ENCODE peak calls at places on chromosomes 5 and 9, in five cellular contexts. One of them, this sample, is unnamed.

GRCh38 chr9:3528466-3528865 is 2.7 kb upstream of the RFX3 start:
- DNase-seq in CD4-positive, alpha-beta T cell: peak; percentile 38
- DNase-seq in mucosa of descending colon: no peak
- DNase-seq in natural killer cell: peak; percentile 44
- DNase-seq in brain microvascular endothelial cell: no peak
- DNase-seq in this sample: no peak

GRCh38 chr5:79990205-79990597 is 861 bp downstream of the MTX3 start:
- DNase-seq in natural killer cell: no peak
- DNase-seq in CD4-positive, alpha-beta T cell: no peak
- DNase-seq in mucosa of descending colon: no peak
- DNase-seq in brain microvascular endothelial cell: no peak
- DNase-seq in this sample: no peak

GRCh38 chr5:43571237-43571636 is 14.4 kb upstream of the PAIP1 start:
- DNase-seq in natural killer cell: no peak
- DNase-seq in CD4-positive, alpha-beta T cell: no peak
- DNase-seq in brain microvascular endothelial cell: no peak
- DNase-seq in mucosa of descending colon: no peak
- DNase-seq in this sample: no peak

GRCh38 chr5:112366987-112367386 is 52.1 kb downstream of the EPB41L4A start:
- DNase-seq in natural killer cell: no peak
- DNase-seq in brain microvascular endothelial cell: no peak
- DNase-seq in CD4-positive, alpha-beta T cell: no peak
- DNase-seq in mucosa of descending colon: no peak
- DNase-seq in this sample: no peak

GRCh38 chr9:74304598-74304997 is 192.5 kb upstream of the RORB start:
- DNase-seq in CD4-positive, alpha-beta T cell: no peak
- DNase-seq in natural killer cell: no peak
- DNase-seq in mucosa of descending colon: no peak
- DNase-seq in brain microvascular endothelial cell: no peak
- DNase-seq in this sample: no peak

GRCh38 chr5:37075399-37075950 is 173.7 kb downstream of the CPLANE1 start:
- DNase-seq in natural killer cell: no peak
- DNase-seq in CD4-positive, alpha-beta T cell: no peak
- DNase-seq in brain microvascular endothelial cell: no peak
- DNase-seq in mucosa of descending colon: no peak
- DNase-seq in this sample: no peak

GRCh38 chr9:136808075-136808780 is 480 bp downstream of the RABL6 start:
- DNase-seq in mucosa of descending colon: no peak
- DNase-seq in natural killer cell: peak; percentile 36
- DNase-seq in CD4-positive, alpha-beta T cell: peak; percentile 62
- DNase-seq in brain microvascular endothelial cell: no peak
- DNase-seq in this sample: no peak

GRCh38 chr5:134115806-134116175 is 1.3 kb downstream of the TCF7 start:
- DNase-seq in CD4-positive, alpha-beta T cell: no peak
- DNase-seq in natural killer cell: no peak
- DNase-seq in mucosa of descending colon: peak; percentile 59
- DNase-seq in brain microvascular endothelial cell: no peak
- DNase-seq in this sample: no peak

GRCh38 chr5:153445875-153446567 is 44.4 kb upstream of the GRIA1 start:
- DNase-seq in CD4-positive, alpha-beta T cell: no peak
- DNase-seq in natural killer cell: no peak
- DNase-seq in mucosa of descending colon: no peak
- DNase-seq in brain microvascular endothelial cell: peak; percentile 1
- DNase-seq in this sample: no peak

GRCh38 chr9:88187631-88188030 is 49.4 kb upstream of the SPATA31C2 start:
- DNase-seq in brain microvascular endothelial cell: no peak
- DNase-seq in CD4-positive, alpha-beta T cell: no peak
- DNase-seq in mucosa of descending colon: no peak
- DNase-seq in natural killer cell: no peak
- DNase-seq in this sample: no peak

GRCh38 chr9:38180631-38181030 is 111.6 kb upstream of the SHB start:
- DNase-seq in natural killer cell: no peak
- DNase-seq in brain microvascular endothelial cell: no peak
- DNase-seq in CD4-positive, alpha-beta T cell: no peak
- DNase-seq in mucosa of descending colon: no peak
- DNase-seq in this sample: no peak

GRCh38 chr5:5795074-5795779 is 372.8 kb downstream of the ICE1 start:
- DNase-seq in brain microvascular endothelial cell: no peak
- DNase-seq in CD4-positive, alpha-beta T cell: no peak
- DNase-seq in mucosa of descending colon: no peak
- DNase-seq in natural killer cell: no peak
- DNase-seq in this sample: no peak

GRCh38 chr9:80701061-80701460 is 988.3 kb downstream of the TLE1 start:
- DNase-seq in CD4-positive, alpha-beta T cell: no peak
- DNase-seq in mucosa of descending colon: no peak
- DNase-seq in brain microvascular endothelial cell: no peak
- DNase-seq in natural killer cell: no peak
- DNase-seq in this sample: no peak

GRCh38 chr5:179342577-179342976 is 2.7 kb downstream of the ADAMTS2 start:
- DNase-seq in CD4-positive, alpha-beta T cell: no peak
- DNase-seq in mucosa of descending colon: no peak
- DNase-seq in brain microvascular endothelial cell: peak; percentile 48
- DNase-seq in natural killer cell: no peak
- DNase-seq in this sample: no peak

GRCh38 chr5:72066658-72067057 is 40.6 kb upstream of the MAP1B start:
- DNase-seq in mucosa of descending colon: no peak
- DNase-seq in CD4-positive, alpha-beta T cell: no peak
- DNase-seq in brain microvascular endothelial cell: peak; percentile 89
- DNase-seq in natural killer cell: no peak
- DNase-seq in this sample: no peak

GRCh38 chr5:165143727-165144210 is 1638.3 kb downstream of the MAT2B start:
- DNase-seq in brain microvascular endothelial cell: no peak
- DNase-seq in CD4-positive, alpha-beta T cell: no peak
- DNase-seq in natural killer cell: no peak
- DNase-seq in mucosa of descending colon: no peak
- DNase-seq in this sample: no peak

GRCh38 chr5:13994606-13995336 is 50.3 kb upstream of the DNAH5 start:
- DNase-seq in brain microvascular endothelial cell: no peak
- DNase-seq in CD4-positive, alpha-beta T cell: no peak
- DNase-seq in mucosa of descending colon: no peak
- DNase-seq in natural killer cell: no peak
- DNase-seq in this sample: no peak

GRCh38 chr5:10354048-10354872 is 765 bp downstream of the MARCHF6 start:
- DNase-seq in brain microvascular endothelial cell: peak; percentile 41
- DNase-seq in natural killer cell: peak; percentile 51
- DNase-seq in mucosa of descending colon: peak; percentile 65
- DNase-seq in CD4-positive, alpha-beta T cell: peak; percentile 43
- DNase-seq in this sample: no peak

GRCh38 chr5:61563401-61563800 is 231.3 kb downstream of the ZSWIM6 start:
- DNase-seq in brain microvascular endothelial cell: peak; percentile 13
- DNase-seq in mucosa of descending colon: no peak
- DNase-seq in CD4-positive, alpha-beta T cell: no peak
- DNase-seq in natural killer cell: no peak
- DNase-seq in this sample: no peak

GRCh38 chr9:83477120-83477519 is 61.1 kb downstream of the FRMD3 start:
- DNase-seq in mucosa of descending colon: no peak
- DNase-seq in brain microvascular endothelial cell: no peak
- DNase-seq in CD4-positive, alpha-beta T cell: no peak
- DNase-seq in natural killer cell: no peak
- DNase-seq in this sample: no peak

GRCh38 chr9:127449332-127449966 is 1.8 kb downstream of the RPL12 start:
- DNase-seq in natural killer cell: no peak
- DNase-seq in CD4-positive, alpha-beta T cell: no peak
- DNase-seq in brain microvascular endothelial cell: no peak
- DNase-seq in mucosa of descending colon: no peak
- DNase-seq in this sample: no peak

GRCh38 chr5:177494356-177495195 is 2.8 kb downstream of the PDLIM7 start:
- DNase-seq in natural killer cell: no peak
- DNase-seq in brain microvascular endothelial cell: peak; percentile 93
- DNase-seq in mucosa of descending colon: peak; percentile 77
- DNase-seq in CD4-positive, alpha-beta T cell: no peak
- DNase-seq in this sample: no peak

GRCh38 chr9:36162211-36162610 is 7.0 kb upstream of the CCIN start:
- DNase-seq in natural killer cell: no peak
- DNase-seq in CD4-positive, alpha-beta T cell: no peak
- DNase-seq in mucosa of descending colon: no peak
- DNase-seq in brain microvascular endothelial cell: no peak
- DNase-seq in this sample: no peak

GRCh38 chr5:53386341-53386740 is 94.1 kb upstream of the FST start:
- DNase-seq in CD4-positive, alpha-beta T cell: no peak
- DNase-seq in mucosa of descending colon: no peak
- DNase-seq in natural killer cell: no peak
- DNase-seq in brain microvascular endothelial cell: no peak
- DNase-seq in this sample: no peak

GRCh38 chr5:163567811-163568210 is 62.4 kb downstream of the MAT2B start:
- DNase-seq in mucosa of descending colon: no peak
- DNase-seq in brain microvascular endothelial cell: no peak
- DNase-seq in CD4-positive, alpha-beta T cell: no peak
- DNase-seq in natural killer cell: no peak
- DNase-seq in this sample: no peak

DNA sequence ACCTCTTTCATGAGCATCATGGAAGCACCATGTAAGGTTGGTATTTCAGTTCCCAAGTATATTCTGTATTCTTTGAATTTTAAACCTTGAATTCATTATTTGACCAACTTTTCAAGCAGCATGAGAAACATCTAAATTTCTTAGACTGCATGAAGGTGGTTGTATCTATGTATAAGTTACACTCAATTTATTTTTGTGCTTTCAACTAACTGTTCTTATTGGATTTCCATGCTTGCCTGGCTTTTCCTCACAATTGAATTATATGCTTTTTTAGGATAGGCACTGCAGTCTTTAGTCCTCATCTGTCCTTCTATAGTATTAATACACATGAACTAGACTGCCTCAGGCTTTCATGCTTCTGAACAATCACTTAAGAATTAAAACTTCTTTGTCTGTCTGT is 134.0 kb downstream of the CEP120 start:
- DNase-seq in natural killer cell: no peak
- DNase-seq in CD4-positive, alpha-beta T cell: no peak
- DNase-seq in brain microvascular endothelial cell: no peak
- DNase-seq in mucosa of descending colon: no peak
- DNase-seq in this sample: no peak
- TF ChIP-seq CTCF in natural killer cell: no peak
- TF ChIP-seq CTCF in CD4-positive, alpha-beta T cell: no peak
- TF ChIP-seq CTCF in brain microvascular endothelial cell: no peak
- TF ChIP-seq CTCF in mucosa of descending colon: no peak
- TF ChIP-seq CTCF in this sample: no peak

GRCh38 chr5:73312872-73313510 is 135.6 kb downstream of the FOXD1 start:
- DNase-seq in mucosa of descending colon: no peak
- DNase-seq in natural killer cell: no peak
- DNase-seq in CD4-positive, alpha-beta T cell: no peak
- DNase-seq in brain microvascular endothelial cell: no peak
- DNase-seq in this sample: no peak

GRCh38 chr5:73311291-73312110 is 137.1 kb downstream of the FOXD1 start:
- DNase-seq in brain microvascular endothelial cell: peak; percentile 90
- DNase-seq in natural killer cell: no peak
- DNase-seq in CD4-positive, alpha-beta T cell: no peak
- DNase-seq in mucosa of descending colon: no peak
- DNase-seq in this sample: no peak

GRCh38 chr5:73314395-73315195 is 134.0 kb downstream of the FOXD1 start:
- DNase-seq in natural killer cell: no peak
- DNase-seq in mucosa of descending colon: no peak
- DNase-seq in brain microvascular endothelial cell: no peak
- DNase-seq in CD4-positive, alpha-beta T cell: no peak
- DNase-seq in this sample: no peak

GRCh38 chr5:73307645-73308346 is 134.8 kb downstream of the TMEM174 start:
- DNase-seq in mucosa of descending colon: no peak
- DNase-seq in CD4-positive, alpha-beta T cell: no peak
- DNase-seq in brain microvascular endothelial cell: no peak
- DNase-seq in natural killer cell: no peak
- DNase-seq in this sample: no peak

GRCh38 chr5:73312146-73312871 is 136.3 kb downstream of the FOXD1 start:
- DNase-seq in CD4-positive, alpha-beta T cell: no peak
- DNase-seq in mucosa of descending colon: no peak
- DNase-seq in natural killer cell: no peak
- DNase-seq in brain microvascular endothelial cell: peak; percentile 98
- DNase-seq in this sample: no peak
- TF ChIP-seq CTCF in CD4-positive, alpha-beta T cell: no peak
- TF ChIP-seq CTCF in mucosa of descending colon: no peak
- TF ChIP-seq CTCF in natural killer cell: no peak
- TF ChIP-seq CTCF in brain microvascular endothelial cell: peak; percentile 86
- TF ChIP-seq CTCF in this sample: peak; percentile 8

DNA sequence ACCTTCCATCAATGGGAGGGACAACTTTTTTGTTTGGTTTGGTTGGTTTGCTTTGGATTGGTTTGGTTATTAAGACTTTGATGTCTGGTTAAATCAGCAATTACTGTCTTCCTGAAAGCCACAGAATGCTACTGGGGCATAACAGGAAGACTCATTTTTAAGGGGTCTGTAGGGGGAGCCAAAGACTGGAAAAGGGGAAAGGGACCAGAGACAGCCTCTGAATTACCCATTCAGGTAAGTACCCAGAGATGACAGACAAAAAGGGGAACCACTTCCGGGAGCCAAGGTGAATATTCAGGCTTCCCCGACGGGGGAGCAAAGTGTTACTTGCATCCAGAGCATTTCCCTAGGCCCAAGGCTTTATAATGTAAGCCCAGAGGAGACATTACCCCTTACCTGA is 4.6 kb upstream of the FEM1C start:
- DNase-seq in CD4-positive, alpha-beta T cell: no peak
- DNase-seq in natural killer cell: no peak
- DNase-seq in brain microvascular endothelial cell: no peak
- DNase-seq in mucosa of descending colon: no peak
- DNase-seq in this sample: no peak
- TF ChIP-seq CTCF in CD4-positive, alpha-beta T cell: no peak
- TF ChIP-seq CTCF in natural killer cell: no peak
- TF ChIP-seq CTCF in brain microvascular endothelial cell: peak; percentile 66
- TF ChIP-seq CTCF in mucosa of descending colon: no peak
- TF ChIP-seq CTCF in this sample: peak; percentile 23

DNA sequence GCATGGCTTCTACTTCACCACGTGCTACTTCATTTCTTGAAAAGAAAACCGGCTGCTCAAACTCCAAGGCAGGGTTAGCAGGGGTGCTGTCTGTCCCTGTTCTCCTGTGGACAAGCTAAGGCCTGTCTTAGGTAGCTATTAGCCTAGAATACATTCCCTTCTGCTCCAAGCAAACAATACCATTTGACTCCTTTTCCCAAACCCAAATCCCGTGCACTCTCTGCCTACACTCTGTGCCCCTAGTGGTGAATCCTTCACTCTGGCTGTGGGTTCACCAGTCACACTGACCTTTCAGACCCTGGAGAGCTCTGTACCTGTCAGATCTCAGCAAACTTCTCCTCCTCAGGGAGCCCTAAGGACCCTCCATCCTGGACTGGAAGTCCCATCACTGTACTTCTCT is 211.6 kb downstream of the SLIT3 start:
- DNase-seq in mucosa of descending colon: no peak
- DNase-seq in brain microvascular endothelial cell: no peak
- DNase-seq in CD4-positive, alpha-beta T cell: no peak
- DNase-seq in natural killer cell: no peak
- DNase-seq in this sample: no peak
- TF ChIP-seq CTCF in mucosa of descending colon: no peak
- TF ChIP-seq CTCF in brain microvascular endothelial cell: peak; percentile 36
- TF ChIP-seq CTCF in CD4-positive, alpha-beta T cell: no peak
- TF ChIP-seq CTCF in natural killer cell: no peak
- TF ChIP-seq CTCF in this sample: no peak

GRCh38 chr5:159525117-159525516 is 194.8 kb upstream of the IL12B start:
- DNase-seq in CD4-positive, alpha-beta T cell: no peak
- DNase-seq in brain microvascular endothelial cell: no peak
- DNase-seq in natural killer cell: no peak
- DNase-seq in mucosa of descending colon: no peak
- DNase-seq in this sample: no peak
- TF ChIP-seq CTCF in CD4-positive, alpha-beta T cell: no peak
- TF ChIP-seq CTCF in brain microvascular endothelial cell: peak; percentile 16
- TF ChIP-seq CTCF in natural killer cell: no peak
- TF ChIP-seq CTCF in mucosa of descending colon: no peak
- TF ChIP-seq CTCF in this sample: no peak

This sample was measured in D721Med.